ENCODE peak calls at places on chromosomes 3 and 15, in seven cellular contexts. Z is heart left ventricle; I is neural progenitor cell; A is CD4-positive, alpha-beta memory T cell; V is fibroblast of lung; N is ascending aorta; U is right lobe of liver. J is an unnamed sample.
A peak's percentile ranks its signal among the peaks of the same experiment; 100 is the strongest.

GRCh38 chr3:174198199-174198598 is 660.9 kb upstream of the NAALADL2 start:
- DNase-seq in I (no peak), V (peak; percentile 98), N (no peak), U (no peak), Z (no peak), A (no peak), J (no peak)

GRCh38 chr3:172716476-172716875 is 5.6 kb upstream of the NCEH1 start:
- DNase-seq in U (no peak), Z (peak; percentile 32), V (no peak), I (no peak), A (no peak), N (no peak), J (no peak)

GRCh38 chr3:144055604-144056003 is 84.0 kb downstream of the DIPK2A start:
- DNase-seq in N (no peak), V (no peak), Z (no peak), I (no peak), A (no peak), U (no peak), J (no peak)

GRCh38 chr3:195543642-195544536 is 764 bp upstream of the PPP1R2 start:
- DNase-seq in U (peak; percentile 59), N (no peak), V (no peak), I (peak; percentile 55), Z (peak; percentile 32), A (no peak), J (peak; percentile 71)

GRCh38 chr3:101268987-101269386 is 51.4 kb downstream of the IMPG2 start:
- DNase-seq in N (no peak), U (no peak), V (no peak), Z (no peak), A (no peak), I (no peak), J (no peak)

GRCh38 chr3:133949438-133949837 is 53.8 kb upstream of the RAB6B start:
- DNase-seq in V (peak; percentile 59), I (no peak), A (no peak), Z (peak; percentile 70), U (no peak), N (no peak), J (peak; percentile 65)

GRCh38 chr3:132284006-132284405 is 33.2 kb upstream of the ACP3 start:
- DNase-seq in A (no peak), N (no peak), Z (no peak), U (no peak), V (peak; percentile 20), I (no peak), J (no peak)

GRCh38 chr3:125137432-125138033 is 75.0 kb downstream of the SLC12A8 start:
- DNase-seq in Z (no peak), V (peak; percentile 80), I (no peak), A (no peak), N (no peak), U (no peak), J (no peak)

GRCh38 chr3:142568393-142569017 is 10.0 kb downstream of the ATR start:
- DNase-seq in A (no peak), U (no peak), I (peak; percentile 37), Z (no peak), V (no peak), N (no peak), J (peak; percentile 75)

GRCh38 chr3:149362361-149362760 is 15.1 kb downstream of the TM4SF1 start:
- DNase-seq in I (no peak), Z (no peak), V (no peak), N (no peak), U (no peak), A (no peak), J (no peak)

GRCh38 chr3:146156801-146157310 is 4.1 kb downstream of the PLOD2 start:
- DNase-seq in U (no peak), Z (no peak), A (no peak), N (no peak), V (no peak), I (no peak), J (no peak)

GRCh38 chr3:132231633-132232032 is 85.6 kb upstream of the ACP3 start:
- DNase-seq in A (no peak), U (no peak), V (peak; percentile 62), Z (no peak), I (no peak), N (no peak), J (no peak)

GRCh38 chr15:61146643-61147230 is 82.4 kb downstream of the RORA start:
- DNase-seq in U (no peak), I (peak; percentile 40), A (no peak), V (no peak), Z (no peak), N (no peak), J (no peak)

GRCh38 chr3:132210476-132211346 is 106.5 kb upstream of the ACP3 start:
- DNase-seq in Z (no peak), U (no peak), I (peak; percentile 61), A (no peak), V (no peak), N (no peak), J (no peak)

GRCh38 chr3:73685061-73685460 is 60.3 kb upstream of the PDZRN3 start:
- DNase-seq in V (no peak), I (peak; percentile 19), Z (no peak), A (no peak), U (no peak), N (no peak), J (no peak)

GRCh38 chr3:142976621-142977398 is 13.3 kb upstream of the PAQR9 start:
- DNase-seq in V (peak; percentile 91), A (no peak), U (peak; percentile 84), N (peak; percentile 51), I (no peak), Z (peak; percentile 84), J (no peak)

GRCh38 chr3:108477511-108478147 is 32.8 kb downstream of the MYH15 start:
- DNase-seq in N (no peak), I (peak; percentile 70), A (peak; percentile 57), Z (peak; percentile 20), U (no peak), V (peak; percentile 80), J (peak; percentile 8)

GRCh38 chr3:155594836-155595235 is 150.0 kb downstream of the PLCH1 start:
- DNase-seq in I (no peak), A (no peak), U (no peak), V (no peak), N (no peak), Z (no peak), J (no peak)

GRCh38 chr3:30948436-30948835 is 54.0 kb upstream of the GADL1 start:
- DNase-seq in N (no peak), A (no peak), I (no peak), U (no peak), Z (no peak), V (no peak), J (no peak)

DNA sequence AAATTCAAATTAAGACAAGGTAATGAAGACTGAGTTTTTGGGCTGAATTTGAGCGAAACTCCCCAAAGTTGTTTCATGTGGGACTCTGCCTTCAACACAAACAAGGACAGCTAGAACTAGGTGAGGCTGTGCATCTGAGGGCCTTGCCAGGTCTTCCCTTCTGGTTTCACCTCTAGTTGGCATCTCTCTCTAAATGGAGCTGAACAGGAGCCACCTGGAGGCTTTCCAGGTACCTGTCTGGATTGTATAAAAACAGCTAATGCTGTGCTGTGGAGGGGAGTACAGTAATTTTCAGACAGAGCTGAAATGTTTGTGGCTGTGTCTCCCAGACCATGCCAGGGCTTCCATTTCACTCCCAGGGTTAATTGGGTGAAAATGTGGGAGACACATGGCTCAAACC is 27.1 kb downstream of the TRIM71 start:
- DNase-seq in I (no peak), U (no peak), Z (no peak), N (no peak), V (no peak), A (no peak), J (no peak)
- H3K36me3 ChIP-seq in I (no peaks in the 10 kb centered on the region), U (no peaks in the 10 kb centered on the region), Z (no peaks in the 10 kb centered on the region), N (no peaks in the 10 kb centered on the region), V (no peaks in the 10 kb centered on the region), A (no peaks in the 10 kb centered on the region), J (peaks cover 1% of the 10 kb centered on the region)

GRCh38 chr15:41812820-41813375 is 15.0 kb upstream of the JMJD7 start:
- DNase-seq in V (no peak), N (no peak), I (no peak), Z (no peak), U (no peak), A (no peak), J (no peak)
- H3K36me3 ChIP-seq in V (peaks cover 7% of the 10 kb centered on the region), N (peaks cover 30% of the 10 kb centered on the region), I (no peaks in the 10 kb centered on the region), Z (peaks cover 10% of the 10 kb centered on the region), U (no peaks in the 10 kb centered on the region), A (peaks cover 19% of the 10 kb centered on the region), J (no peaks in the 10 kb centered on the region)

GRCh38 chr3:138544546-138544945 is 49.5 kb downstream of the CEP70 start:
- DNase-seq in U (no peak), A (no peak), I (no peak), V (no peak), Z (no peak), N (no peak), J (no peak)
- H3K36me3 ChIP-seq in U (peaks cover 14% of the 10 kb centered on the region), A (no peaks in the 10 kb centered on the region), I (peaks cover 15% of the 10 kb centered on the region), V (peaks cover 1% of the 10 kb centered on the region), Z (peaks cover 3% of the 10 kb centered on the region), N (peaks cover 40% of the 10 kb centered on the region), J (peaks cover 4% of the 10 kb centered on the region)

GRCh38 chr3:72130565-72130964 is 345.6 kb upstream of the PROK2 start:
- DNase-seq in N (no peak), U (no peak), A (no peak), V (no peak), Z (no peak), I (no peak), J (no peak)

GRCh38 chr3:72134989-72135451 is 350.1 kb upstream of the PROK2 start:
- DNase-seq in U (no peak), I (no peak), Z (no peak), A (no peak), V (no peak), N (no peak), J (no peak)

GRCh38 chr3:72131899-72132298 is 347.0 kb upstream of the PROK2 start:
- DNase-seq in Z (no peak), A (no peak), N (no peak), U (no peak), I (no peak), V (no peak), J (no peak)

GRCh38 chr3:72135636-72136035 is 350.7 kb upstream of the PROK2 start:
- DNase-seq in Z (no peak), U (no peak), I (no peak), N (no peak), V (no peak), A (no peak), J (no peak)

GRCh38 chr3:72133329-72134011 is 348.5 kb upstream of the PROK2 start:
- DNase-seq in U (no peak), A (no peak), N (no peak), I (no peak), Z (no peak), V (no peak), J (no peak)
- H3K36me3 ChIP-seq in U (no peaks in the 10 kb centered on the region), A (no peaks in the 10 kb centered on the region), N (no peaks in the 10 kb centered on the region), I (no peaks in the 10 kb centered on the region), Z (no peaks in the 10 kb centered on the region), V (no peaks in the 10 kb centered on the region), J (no peaks in the 10 kb centered on the region)

DNA sequence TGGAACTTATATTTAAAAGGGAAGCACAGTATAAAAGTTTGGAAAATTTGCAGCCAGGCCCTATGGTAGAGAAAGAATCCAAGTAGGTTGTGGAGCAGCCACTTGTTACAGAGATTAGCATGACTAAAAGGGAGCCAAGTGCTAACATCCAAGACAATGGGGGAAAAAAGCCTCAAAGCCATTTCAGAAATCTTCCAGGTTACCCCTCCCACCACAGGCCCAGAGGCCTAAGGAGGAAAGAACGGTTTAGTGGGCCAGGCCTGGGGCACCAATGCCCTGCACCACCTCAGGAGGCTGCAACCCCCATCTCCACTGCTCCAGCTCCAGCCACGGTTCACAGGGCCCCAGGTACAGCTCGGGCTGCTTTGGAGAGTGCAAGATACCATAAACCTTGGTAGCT is 69.9 kb downstream of the IGF2BP2 start:
- DNase-seq in U (no peak), Z (no peak), I (no peak), A (no peak), N (no peak), V (no peak), J (peak; percentile 31)
- H3K36me3 ChIP-seq in U (no peaks in the 10 kb centered on the region), Z (no peaks in the 10 kb centered on the region), I (no peaks in the 10 kb centered on the region), A (no peaks in the 10 kb centered on the region), N (no peaks in the 10 kb centered on the region), V (no peaks in the 10 kb centered on the region), J (peaks cover 4% of the 10 kb centered on the region)